ENCODE peak calls at places on chromosome 4, in six cellular contexts. G, R, J, T, M and S are unnamed samples.

GRCh38 chr4:169383724-169384123 is 113.0 kb upstream of the SH3RF1 start:
- DNase-seq in M (peak; percentile 78), R (no peak), J (no peak), T (peak; percentile 57), G (no peak), S (peak; percentile 85)

GRCh38 chr4:87934973-87935372 is 40.5 kb upstream of the SPP1 start:
- DNase-seq in J (no peak), R (no peak), G (no peak), T (no peak), M (no peak), S (no peak)

GRCh38 chr4:164383187-164384181 is 370.4 kb upstream of the SMIM31 start:
- DNase-seq in R (peak; percentile 94), M (peak; percentile 10), G (peak; percentile 96), J (peak; percentile 13), T (no peak), S (peak; percentile 17)

GRCh38 chr4:5471691-5472090 is 236.7 kb downstream of the EVC2 start:
- DNase-seq in G (no peak), R (no peak), T (no peak), M (no peak), J (no peak), S (no peak)

GRCh38 chr4:69882150-69882549 is 22.2 kb upstream of the SULT1E1 start:
- DNase-seq in J (no peak), R (no peak), G (no peak), T (no peak), M (no peak), S (no peak)

GRCh38 chr4:31422006-31422405 is 701.8 kb downstream of the PCDH7 start:
- DNase-seq in M (no peak), G (no peak), R (no peak), J (no peak), T (no peak), S (no peak)

GRCh38 chr4:1856920-1857699 is 1.2 kb upstream of the LETM1 start:
- DNase-seq in T (peak; percentile 62), J (peak; percentile 34), R (no peak), G (peak; percentile 33), M (no peak), S (no peak)

GRCh38 chr4:24837296-24837695 is 41.9 kb downstream of the SOD3 start:
- DNase-seq in J (no peak), R (no peak), G (no peak), T (no peak), M (no peak), S (no peak)

GRCh38 chr4:148730766-148731165 is 288.6 kb upstream of the NR3C2 start:
- DNase-seq in R (no peak), G (no peak), T (no peak), J (no peak), M (no peak), S (peak; percentile 22)

GRCh38 chr4:119244832-119245231 is 32.3 kb downstream of the USP53 start:
- DNase-seq in G (no peak), M (no peak), T (no peak), J (no peak), R (no peak), S (no peak)

GRCh38 chr4:108954880-108955279 is 192.0 kb upstream of the ETNPPL start:
- DNase-seq in M (no peak), J (no peak), T (no peak), G (no peak), R (no peak), S (no peak)

GRCh38 chr4:173424899-173425805 is 26.2 kb upstream of the SCRG1 start:
- DNase-seq in R (no peak), G (no peak), J (no peak), M (no peak), T (peak; percentile 49), S (peak; percentile 41)

GRCh38 chr4:180962268-180962667 is 1280.9 kb upstream of the TENM3 start:
- DNase-seq in T (no peak), M (no peak), G (no peak), R (no peak), J (no peak), S (no peak)

GRCh38 chr4:185384877-185385465 is 10.8 kb downstream of the LRP2BP start:
- DNase-seq in R (no peak), J (no peak), G (no peak), M (peak; percentile 31), T (no peak), S (no peak)

GRCh38 chr4:119683518-119683917 is 54.9 kb upstream of the PDE5A start:
- DNase-seq in T (peak; percentile 35), J (no peak), R (no peak), G (no peak), M (no peak), S (no peak)

GRCh38 chr4:184310881-184311709 is 93.4 kb upstream of the ENPP6 start:
- DNase-seq in T (no peak), M (no peak), J (peak; percentile 88), R (peak; percentile 20), G (peak; percentile 33), S (no peak)

GRCh38 chr4:4888695-4889094 is 29.2 kb downstream of the MSX1 start:
- DNase-seq in G (no peak), T (no peak), J (no peak), M (no peak), R (no peak), S (no peak)

GRCh38 chr4:36264205-36264826 is 17.1 kb upstream of the DTHD1 start:
- DNase-seq in M (no peak), T (no peak), G (no peak), R (no peak), J (no peak), S (no peak)

GRCh38 chr4:123892997-123893745 is 496.6 kb downstream of the SPRY1 start:
- DNase-seq in R (no peak), J (no peak), M (no peak), T (no peak), G (no peak), S (no peak)

GRCh38 chr4:60948008-60948407 is 252.1 kb upstream of the ADGRL3 start:
- DNase-seq in M (no peak), T (no peak), G (no peak), J (no peak), R (no peak), S (no peak)

GRCh38 chr4:89836031-89836777 is 757 bp downstream of the SNCA start:
- DNase-seq in M (peak; percentile 4), G (peak; percentile 48), R (peak; percentile 41), T (peak; percentile 4), J (no peak), S (no peak)

GRCh38 chr4:8821151-8821950 is 50.3 kb downstream of the HMX1 start:
- DNase-seq in T (no peak), J (no peak), M (no peak), G (no peak), R (peak; percentile 2), S (no peak)

GRCh38 chr4:67158669-67159068 is 386.6 kb downstream of the CENPC start:
- DNase-seq in M (no peak), T (no peak), R (no peak), G (no peak), J (no peak), S (no peak)

GRCh38 chr4:114606240-114606639 is 7.6 kb downstream of the UGT8 start:
- DNase-seq in J (no peak), M (no peak), G (no peak), T (no peak), R (no peak), S (no peak)

GRCh38 chr4:102789317-102789717 is 28.5 kb upstream of the MANBA start:
- DNase-seq in M (no peak), R (no peak), G (no peak), T (no peak), J (no peak), S (peak; percentile 54)